ENCODE peak calls at places on chromosomes 13 and 19, in eight cellular contexts. N, S, I, B, J, U, X and O are unnamed samples.

GRCh38 chr13:102948006-102948405 is 102.2 kb downstream of the ERCC5 start:
- DNase-seq in N (no peak), S (no peak), I (peak; percentile 5), B (peak; percentile 56), J (no peak), U (peak; percentile 38), X (no peak), O (no peak)

GRCh38 chr13:109140054-109140776 is 510.8 kb downstream of the MYO16 start:
- DNase-seq in N (no peak), S (no peak), I (no peak), B (no peak), J (no peak), U (no peak), X (no peak), O (no peak)

GRCh38 chr13:27182844-27183497 is 11.4 kb upstream of the USP12 start:
- DNase-seq in N (no peak), S (peak; percentile 84), I (peak; percentile 94), B (no peak), J (peak; percentile 91), U (peak; percentile 52), X (no peak), O (no peak)

GRCh38 chr13:109626386-109627171 is 159.8 kb downstream of the IRS2 start:
- DNase-seq in N (no peak), S (no peak), I (peak; percentile 5), B (no peak), J (no peak), U (no peak), X (no peak), O (no peak)

GRCh38 chr19:2027361-2027760 is 11.8 kb upstream of the BTBD2 start:
- DNase-seq in N (no peak), S (no peak), I (peak; percentile 64), B (no peak), J (peak; percentile 55), U (no peak), X (no peak), O (no peak)

GRCh38 chr13:104253063-104253680 is 1187.0 kb upstream of the SLC10A2 start:
- DNase-seq in N (no peak), S (no peak), I (peak; percentile 4), B (no peak), J (peak; percentile 3), U (no peak), X (no peak), O (no peak)

GRCh38 chr13:90968510-90968909 is 379.0 kb upstream of the MIR17HG start:
- DNase-seq in N (no peak), S (peak; percentile 44), I (peak; percentile 7), B (no peak), J (no peak), U (peak; percentile 47), X (no peak), O (no peak)

GRCh38 chr19:47752440-47753211 is 7.3 kb downstream of the NOP53 start:
- DNase-seq in N (no peak), S (no peak), I (no peak), B (no peak), J (no peak), U (no peak), X (no peak), O (no peak)

GRCh38 chr13:64078480-64078936 is 2662.9 kb upstream of the PCDH20 start:
- DNase-seq in N (no peak), S (no peak), I (no peak), B (no peak), J (no peak), U (no peak), X (no peak), O (no peak)

GRCh38 chr13:72864142-72865035 is 82.5 kb downstream of the PIBF1 start:
- DNase-seq in N (no peak), S (no peak), I (peak; percentile 62), B (no peak), J (peak; percentile 59), U (peak; percentile 10), X (no peak), O (no peak)

DNA sequence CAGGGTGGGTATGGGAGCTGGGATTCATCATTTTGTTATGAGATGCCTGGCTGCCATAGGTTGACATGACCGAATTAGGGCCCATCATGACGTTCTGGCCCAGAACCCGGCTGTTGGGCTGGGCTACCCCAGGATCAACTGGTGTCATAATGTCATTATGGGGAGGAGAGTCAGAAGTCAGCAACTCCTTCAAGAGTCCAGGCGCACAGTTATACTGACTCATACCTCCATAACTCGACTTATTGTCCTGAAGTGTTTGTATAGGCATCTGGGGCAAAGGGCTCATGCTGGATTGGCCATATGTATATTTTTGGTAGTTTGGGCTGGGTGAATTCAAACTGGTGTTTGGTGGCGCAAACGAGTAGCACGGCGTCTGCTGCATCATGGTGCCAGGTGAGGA is 106.5 kb downstream of the FOXO1 start:
- DNase-seq in N (no peak), S (no peak), I (no peak), B (no peak), J (no peak), U (no peak), X (no peak), O (no peak)
- H3K4me1 ChIP-seq in N (peaks cover 35% of the 10 kb centered on the region), S (no peaks in the 10 kb centered on the region), I (no peaks in the 10 kb centered on the region), B (peaks cover 11% of the 10 kb centered on the region), J (peaks cover 3% of the 10 kb centered on the region), U (peaks cover 12% of the 10 kb centered on the region), X (peaks cover 28% of the 10 kb centered on the region), O (peaks cover 35% of the 10 kb centered on the region)

GRCh38 chr19:10332965-10333757 is at the start of gene RAVER1:
- DNase-seq in N (peak; percentile 96), S (peak; percentile 97), I (peak; percentile 96), B (peak; percentile 99), J (peak; percentile 90), U (peak; percentile 100), X (peak; percentile 99), O (peak; percentile 96)

GRCh38 chr19:10334340-10335148 is 1.2 kb upstream of the RAVER1 start:
- DNase-seq in N (peak; percentile 95), S (peak; percentile 93), I (peak; percentile 94), B (peak; percentile 95), J (peak; percentile 87), U (peak; percentile 96), X (peak; percentile 98), O (no peak)

GRCh38 chr19:10335149-10336053 is 2.1 kb upstream of the RAVER1 start:
- DNase-seq in N (no peak), S (no peak), I (no peak), B (no peak), J (no peak), U (no peak), X (peak; percentile 51), O (no peak)

GRCh38 chr19:10332158-10332964 is 968 bp downstream of the RAVER1 start:
- DNase-seq in N (no peak), S (no peak), I (no peak), B (peak; percentile 74), J (no peak), U (peak; percentile 67), X (no peak), O (no peak)

DNA sequence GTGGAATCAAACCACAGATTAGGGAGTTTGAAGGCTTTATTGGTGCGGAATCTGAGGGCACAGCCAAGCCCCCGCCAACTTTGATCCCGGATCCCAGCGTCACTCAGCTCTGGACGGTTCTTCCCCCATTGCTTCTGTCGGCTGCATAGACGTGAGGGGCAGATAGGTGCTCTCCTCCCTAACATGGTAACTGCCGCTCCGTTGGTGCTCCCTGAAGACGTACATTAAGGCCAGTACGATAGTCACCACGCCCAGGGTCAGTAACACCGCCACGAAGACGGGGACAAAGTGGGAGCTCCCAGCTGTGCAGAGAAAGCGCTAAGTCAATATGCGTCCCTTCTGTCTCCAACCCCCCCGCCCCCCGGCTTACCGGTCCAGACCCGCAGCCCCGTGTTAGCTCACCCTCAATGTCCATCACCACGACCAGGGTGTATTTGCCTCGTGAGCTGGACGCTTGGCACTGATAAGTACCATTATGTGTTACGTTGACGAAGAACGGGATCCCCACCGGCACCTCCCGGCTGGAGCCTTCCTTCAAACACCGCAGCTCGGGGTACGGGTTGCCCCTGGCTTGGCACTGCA is 520 bp upstream of the RAVER1 start:
- DNase-seq in N (no peak), S (no peak), I (no peak), B (no peak), J (peak; percentile 1), U (peak; percentile 38), X (peak; percentile 53), O (no peak)
- H3K4me1 ChIP-seq in N (peaks cover 6% of the 10 kb centered on the region), S (peaks cover 11% of the 10 kb centered on the region), I (peaks cover 13% of the 10 kb centered on the region), B (peaks cover 7% of the 10 kb centered on the region), J (peaks cover 14% of the 10 kb centered on the region), U (peaks cover 8% of the 10 kb centered on the region), X (peaks cover 12% of the 10 kb centered on the region), O (peaks cover 28% of the 10 kb centered on the region)

DNA sequence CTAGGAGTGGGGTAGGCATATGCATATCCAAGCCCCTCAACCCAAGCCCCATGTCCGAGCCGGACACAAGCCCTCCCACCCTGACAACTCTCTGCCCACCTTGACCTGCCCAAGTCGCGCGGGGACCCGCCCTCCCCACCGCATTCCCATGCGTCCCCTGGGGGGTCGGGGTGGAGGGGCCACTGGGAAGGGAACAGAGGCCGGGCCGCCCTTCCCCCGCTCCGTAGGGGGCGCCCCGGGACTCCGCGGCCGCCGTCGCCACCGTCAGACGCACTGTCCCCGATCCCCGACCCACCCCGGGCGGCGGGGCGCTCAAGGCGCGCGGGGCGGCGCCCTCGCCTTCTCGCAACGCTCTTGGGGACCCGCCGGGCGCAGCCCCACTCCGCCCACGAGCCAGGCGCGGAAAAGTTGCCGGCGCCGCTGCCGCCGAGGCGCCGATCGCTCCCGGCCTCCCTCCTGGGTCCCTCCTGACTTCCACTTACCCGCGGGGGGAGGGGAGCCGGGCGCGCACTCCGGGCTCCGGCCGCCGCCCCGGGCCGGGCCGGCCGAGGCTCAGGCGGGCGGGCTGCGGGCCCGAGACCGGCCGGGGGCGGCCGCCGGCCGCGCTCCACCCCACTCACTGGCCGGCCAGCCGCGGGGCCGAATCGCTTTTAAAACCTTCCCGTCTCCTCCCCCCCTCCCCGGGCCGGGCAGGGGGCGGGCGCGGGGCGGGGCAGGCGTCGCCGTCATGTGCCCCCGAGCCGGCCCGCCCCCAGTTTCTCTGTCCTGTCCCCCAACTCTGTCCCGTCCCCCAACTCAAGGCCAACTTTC is 34.4 kb upstream of the NANOS3 start:
- DNase-seq in N (peak; percentile 70), S (peak; percentile 82), I (peak; percentile 66), B (peak; percentile 93), J (no peak), U (peak; percentile 93), X (peak; percentile 92), O (peak; percentile 72)
- H3K4me1 ChIP-seq in N (peaks cover 49% of the 10 kb centered on the region), S (peaks cover 47% of the 10 kb centered on the region), I (peaks cover 28% of the 10 kb centered on the region), B (peaks cover 45% of the 10 kb centered on the region), J (peaks cover 46% of the 10 kb centered on the region), U (peaks cover 64% of the 10 kb centered on the region), X (peaks cover 25% of the 10 kb centered on the region), O (peaks cover 85% of the 10 kb centered on the region)

GRCh38 chr19:19147344-19147743 is 9.1 kb upstream of the TMEM161A start:
- DNase-seq in N (no peak), S (no peak), I (no peak), B (no peak), J (no peak), U (no peak), X (no peak), O (no peak)

GRCh38 chr19:19152668-19153384 is 14.5 kb upstream of the TMEM161A start:
- DNase-seq in N (no peak), S (no peak), I (no peak), B (no peak), J (no peak), U (no peak), X (no peak), O (no peak)

GRCh38 chr19:19154768-19155494 is 15.1 kb downstream of the MEF2B start:
- DNase-seq in N (no peak), S (no peak), I (no peak), B (no peak), J (no peak), U (no peak), X (no peak), O (no peak)

GRCh38 chr19:19149402-19149801 is 11.1 kb upstream of the TMEM161A start:
- DNase-seq in N (no peak), S (no peak), I (no peak), B (no peak), J (no peak), U (no peak), X (no peak), O (no peak)

GRCh38 chr19:19151418-19151817 is 13.1 kb upstream of the TMEM161A start:
- DNase-seq in N (no peak), S (no peak), I (no peak), B (peak; percentile 72), J (no peak), U (no peak), X (no peak), O (no peak)
- H3K4me1 ChIP-seq in N (no peaks in the 10 kb centered on the region), S (no peaks in the 10 kb centered on the region), I (no peaks in the 10 kb centered on the region), B (no peaks in the 10 kb centered on the region), J (no peaks in the 10 kb centered on the region), U (no peaks in the 10 kb centered on the region), X (no peaks in the 10 kb centered on the region), O (no peaks in the 10 kb centered on the region)